ENCODE peak calls at places on chromosomes 4 and X, in six cellular contexts. One of them, this sample, is unnamed.

GRCh38 chrX:46485897-46486296 is 59.3 kb downstream of the ZNF674 start:
- DNase-seq in H1: no peak
- DNase-seq in HepG2: peak; percentile 83
- DNase-seq in K562: no peak
- DNase-seq in GM12878: no peak
- DNase-seq in GM12892: no peak
- DNase-seq in this sample: no peak

GRCh38 chr4:16686195-16686594 is 212.2 kb downstream of the LDB2 start:
- DNase-seq in H1: no peak
- DNase-seq in HepG2: no peak
- DNase-seq in K562: no peak
- DNase-seq in GM12878: no peak
- DNase-seq in GM12892: no peak
- DNase-seq in this sample: no peak

GRCh38 chr4:13399257-13399656 is 84.9 kb downstream of the RAB28 start:
- DNase-seq in H1: no peak
- DNase-seq in HepG2: no peak
- DNase-seq in K562: no peak
- DNase-seq in GM12878: no peak
- DNase-seq in GM12892: no peak
- DNase-seq in this sample: no peak

GRCh38 chr4:8147231-8147970 is 11.2 kb downstream of the ABLIM2 start:
- DNase-seq in H1: no peak
- DNase-seq in HepG2: no peak
- DNase-seq in K562: no peak
- DNase-seq in GM12878: no peak
- DNase-seq in GM12892: no peak
- DNase-seq in this sample: no peak

GRCh38 chrX:38175140-38175539 is 45.5 kb downstream of the SRPX start:
- DNase-seq in H1: peak; percentile 7
- DNase-seq in HepG2: peak; percentile 27
- DNase-seq in K562: peak; percentile 28
- DNase-seq in GM12878: peak; percentile 3
- DNase-seq in GM12892: no peak
- DNase-seq in this sample: no peak

GRCh38 chr4:113109106-113109740 is 59.8 kb downstream of the ANK2 start:
- DNase-seq in H1: no peak
- DNase-seq in HepG2: peak; percentile 46
- DNase-seq in K562: no peak
- DNase-seq in GM12878: no peak
- DNase-seq in GM12892: no peak
- DNase-seq in this sample: no peak

GRCh38 chr4:142402156-142402555 is 443.9 kb downstream of the INPP4B start:
- DNase-seq in H1: no peak
- DNase-seq in HepG2: no peak
- DNase-seq in K562: no peak
- DNase-seq in GM12878: no peak
- DNase-seq in GM12892: no peak
- DNase-seq in this sample: no peak

GRCh38 chr4:15778742-15779231 is 659 bp downstream of the CD38 start:
- DNase-seq in H1: no peak
- DNase-seq in HepG2: no peak
- DNase-seq in K562: no peak
- DNase-seq in GM12878: no peak
- DNase-seq in GM12892: peak; percentile 36
- DNase-seq in this sample: peak; percentile 43

GRCh38 chr4:175394213-175394612 is 417.9 kb downstream of the GPM6A start:
- DNase-seq in H1: no peak
- DNase-seq in HepG2: no peak
- DNase-seq in K562: no peak
- DNase-seq in GM12878: no peak
- DNase-seq in GM12892: no peak
- DNase-seq in this sample: no peak

GRCh38 chr4:65071532-65071931 is 598.8 kb downstream of the EPHA5 start:
- DNase-seq in H1: no peak
- DNase-seq in HepG2: no peak
- DNase-seq in K562: no peak
- DNase-seq in GM12878: no peak
- DNase-seq in GM12892: no peak
- DNase-seq in this sample: no peak

GRCh38 chr4:138086471-138086870 is 155.7 kb downstream of the SLC7A11 start:
- DNase-seq in H1: no peak
- DNase-seq in HepG2: no peak
- DNase-seq in K562: no peak
- DNase-seq in GM12878: no peak
- DNase-seq in GM12892: no peak
- DNase-seq in this sample: no peak

GRCh38 chr4:8391972-8392371 is 48.6 kb downstream of the ACOX3 start:
- DNase-seq in H1: no peak
- DNase-seq in HepG2: no peak
- DNase-seq in K562: no peak
- DNase-seq in GM12878: peak; percentile 60
- DNase-seq in GM12892: peak; percentile 49
- DNase-seq in this sample: peak; percentile 48

GRCh38 chr4:140020457-140021361 is 133.3 kb downstream of the MAML3 start:
- DNase-seq in H1: no peak
- DNase-seq in HepG2: no peak
- DNase-seq in K562: no peak
- DNase-seq in GM12878: no peak
- DNase-seq in GM12892: no peak
- DNase-seq in this sample: no peak

GRCh38 chr4:168097161-168097560 is 4.8 kb downstream of the ANXA10 start:
- DNase-seq in H1: no peak
- DNase-seq in HepG2: no peak
- DNase-seq in K562: no peak
- DNase-seq in GM12878: no peak
- DNase-seq in GM12892: no peak
- DNase-seq in this sample: no peak

GRCh38 chr4:3391422-3391821 is 50.3 kb upstream of the HGFAC start:
- DNase-seq in H1: no peak
- DNase-seq in HepG2: no peak
- DNase-seq in K562: no peak
- DNase-seq in GM12878: no peak
- DNase-seq in GM12892: no peak
- DNase-seq in this sample: no peak

GRCh38 chr4:109708435-109708834 is 5.2 kb upstream of the CASP6 start:
- DNase-seq in H1: no peak
- DNase-seq in HepG2: no peak
- DNase-seq in K562: no peak
- DNase-seq in GM12878: no peak
- DNase-seq in GM12892: no peak
- DNase-seq in this sample: no peak

GRCh38 chr4:109703664-109704351 is 563 bp upstream of the CASP6 start:
- DNase-seq in H1: no peak
- DNase-seq in HepG2: no peak
- DNase-seq in K562: no peak
- DNase-seq in GM12878: peak; percentile 8
- DNase-seq in GM12892: no peak
- DNase-seq in this sample: no peak

GRCh38 chr4:109701566-109702399 is 1.5 kb downstream of the CASP6 start:
- DNase-seq in H1: peak; percentile 7
- DNase-seq in HepG2: peak; percentile 25
- DNase-seq in K562: peak; percentile 24
- DNase-seq in GM12878: no peak
- DNase-seq in GM12892: peak; percentile 17
- DNase-seq in this sample: no peak

GRCh38 chr4:109699553-109700225 is 3.6 kb downstream of the CASP6 start:
- DNase-seq in H1: no peak
- DNase-seq in HepG2: no peak
- DNase-seq in K562: no peak
- DNase-seq in GM12878: no peak
- DNase-seq in GM12892: no peak
- DNase-seq in this sample: no peak

DNA sequence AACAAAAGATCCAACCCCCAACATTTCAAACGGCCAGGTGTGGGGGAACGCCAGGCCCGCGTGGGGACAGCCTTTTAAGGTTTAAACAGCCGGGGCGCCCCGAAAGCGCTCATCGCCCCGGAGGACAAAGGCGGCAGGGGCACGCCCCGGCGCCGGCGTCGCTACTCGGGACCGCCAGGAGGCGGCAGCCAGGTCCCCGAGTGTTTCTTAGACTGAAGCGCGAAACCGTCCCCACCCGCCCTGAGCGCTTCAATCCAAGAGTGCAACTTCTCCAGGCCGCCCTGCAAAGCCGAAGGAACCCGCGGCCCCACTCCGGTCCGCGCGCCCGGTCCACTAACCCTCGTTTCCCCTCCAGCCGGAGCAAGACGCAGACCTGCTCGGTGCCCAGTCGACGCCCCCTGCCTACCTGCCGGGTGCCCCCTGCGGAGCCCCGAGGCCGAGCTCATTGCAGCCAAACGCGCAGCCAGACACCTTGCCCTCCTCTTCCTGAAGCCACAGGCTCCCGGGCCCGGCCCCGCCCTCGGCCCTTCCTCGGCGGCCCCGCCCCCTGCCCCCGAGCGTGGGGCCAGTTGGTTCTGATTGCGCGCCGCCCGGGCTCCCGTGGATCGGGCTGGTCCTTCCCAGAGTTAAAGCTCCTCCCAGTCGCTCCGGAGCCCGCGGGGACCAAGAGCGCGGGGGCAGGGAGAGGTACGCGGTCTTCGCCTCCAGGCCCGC is at the start of gene CASP6:
- DNase-seq in H1: peak; percentile 49
- DNase-seq in HepG2: peak; percentile 36
- DNase-seq in K562: peak; percentile 85
- DNase-seq in GM12878: peak; percentile 41
- DNase-seq in GM12892: peak; percentile 70
- DNase-seq in this sample: peak; percentile 72
- TF ChIP-seq POLR2A in H1: peak; percentile 91
- TF ChIP-seq POLR2A in HepG2: peak; percentile 64
- TF ChIP-seq POLR2A in K562: peak; percentile 81
- TF ChIP-seq POLR2A in GM12878: peak; percentile 73
- TF ChIP-seq POLR2A in GM12892: peak; percentile 56
- TF ChIP-seq POLR2A in this sample: no peak

DNA sequence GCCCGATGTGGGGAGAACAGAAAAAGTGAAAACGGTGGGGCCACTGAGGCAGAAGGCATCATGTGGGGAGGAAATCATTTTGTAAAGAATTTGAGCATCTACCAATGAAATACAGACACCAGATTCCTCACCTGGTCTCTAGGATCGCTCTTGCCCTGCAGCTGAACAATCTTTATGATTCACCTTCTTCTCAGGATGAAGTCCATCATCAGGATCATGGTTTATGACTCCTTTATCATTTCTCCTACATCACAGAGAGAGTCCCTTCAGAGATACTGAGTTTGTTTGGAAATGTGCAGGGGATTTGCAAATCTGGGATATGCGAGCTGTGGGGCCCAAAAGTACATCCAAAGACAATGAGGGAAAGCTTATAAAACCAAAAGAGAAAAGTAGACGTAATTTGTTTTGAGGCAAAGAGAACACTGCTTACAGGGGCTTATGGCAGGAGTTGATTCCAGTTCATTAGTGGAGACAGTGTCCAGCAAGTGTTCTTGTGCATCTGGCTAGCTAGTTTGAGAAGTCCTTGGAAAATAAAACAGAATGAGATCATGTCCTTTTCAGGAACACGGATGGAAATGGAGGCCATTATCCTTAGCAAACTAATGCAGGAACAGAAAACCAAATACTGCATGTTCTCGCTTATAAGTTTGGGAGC is 15.3 kb upstream of the ANXA5 start:
- DNase-seq in H1: no peak
- DNase-seq in HepG2: no peak
- DNase-seq in K562: no peak
- DNase-seq in GM12878: no peak
- DNase-seq in GM12892: no peak
- DNase-seq in this sample: no peak
- TF ChIP-seq POLR2AphosphoS5 in H1: no peak
- TF ChIP-seq POLR2AphosphoS5 in HepG2: no peak
- TF ChIP-seq POLR2AphosphoS5 in K562: no peak
- TF ChIP-seq POLR2AphosphoS5 in GM12878: no peak
- TF ChIP-seq POLR2AphosphoS5 in GM12892: no peak
- TF ChIP-seq POLR2AphosphoS5 in this sample: no peak

GRCh38 chr4:89134775-89135319 is 23.5 kb downstream of the TIGD2 start:
- DNase-seq in H1: no peak
- DNase-seq in HepG2: no peak
- DNase-seq in K562: no peak
- DNase-seq in GM12878: no peak
- DNase-seq in GM12892: no peak
- DNase-seq in this sample: no peak
- TF ChIP-seq TAF1 in H1: no peak
- TF ChIP-seq TAF1 in HepG2: no peak
- TF ChIP-seq TAF1 in K562: no peak
- TF ChIP-seq TAF1 in GM12878: no peak
- TF ChIP-seq TAF1 in GM12892: no peak
- TF ChIP-seq TAF1 in this sample: no peak

GRCh38 chr4:55547461-55547770 is 707 bp upstream of the CLOCK start:
- DNase-seq in H1: no peak
- DNase-seq in HepG2: no peak
- DNase-seq in K562: no peak
- DNase-seq in GM12878: no peak
- DNase-seq in GM12892: no peak
- DNase-seq in this sample: no peak

GRCh38 chr4:55547918-55548317 is 1.2 kb upstream of the CLOCK start:
- DNase-seq in H1: no peak
- DNase-seq in HepG2: no peak
- DNase-seq in K562: no peak
- DNase-seq in GM12878: no peak
- DNase-seq in GM12892: no peak
- DNase-seq in this sample: no peak

GRCh38 chr4:55546633-55547460 is at the start of gene CLOCK:
- DNase-seq in H1: no peak
- DNase-seq in HepG2: peak; percentile 74
- DNase-seq in K562: peak; percentile 90
- DNase-seq in GM12878: no peak
- DNase-seq in GM12892: peak; percentile 76
- DNase-seq in this sample: peak; percentile 74

GRCh38 chr4:55545133-55545532 is 1.6 kb downstream of the CLOCK start:
- DNase-seq in H1: no peak
- DNase-seq in HepG2: peak; percentile 7
- DNase-seq in K562: no peak
- DNase-seq in GM12878: no peak
- DNase-seq in GM12892: no peak
- DNase-seq in this sample: no peak

DNA sequence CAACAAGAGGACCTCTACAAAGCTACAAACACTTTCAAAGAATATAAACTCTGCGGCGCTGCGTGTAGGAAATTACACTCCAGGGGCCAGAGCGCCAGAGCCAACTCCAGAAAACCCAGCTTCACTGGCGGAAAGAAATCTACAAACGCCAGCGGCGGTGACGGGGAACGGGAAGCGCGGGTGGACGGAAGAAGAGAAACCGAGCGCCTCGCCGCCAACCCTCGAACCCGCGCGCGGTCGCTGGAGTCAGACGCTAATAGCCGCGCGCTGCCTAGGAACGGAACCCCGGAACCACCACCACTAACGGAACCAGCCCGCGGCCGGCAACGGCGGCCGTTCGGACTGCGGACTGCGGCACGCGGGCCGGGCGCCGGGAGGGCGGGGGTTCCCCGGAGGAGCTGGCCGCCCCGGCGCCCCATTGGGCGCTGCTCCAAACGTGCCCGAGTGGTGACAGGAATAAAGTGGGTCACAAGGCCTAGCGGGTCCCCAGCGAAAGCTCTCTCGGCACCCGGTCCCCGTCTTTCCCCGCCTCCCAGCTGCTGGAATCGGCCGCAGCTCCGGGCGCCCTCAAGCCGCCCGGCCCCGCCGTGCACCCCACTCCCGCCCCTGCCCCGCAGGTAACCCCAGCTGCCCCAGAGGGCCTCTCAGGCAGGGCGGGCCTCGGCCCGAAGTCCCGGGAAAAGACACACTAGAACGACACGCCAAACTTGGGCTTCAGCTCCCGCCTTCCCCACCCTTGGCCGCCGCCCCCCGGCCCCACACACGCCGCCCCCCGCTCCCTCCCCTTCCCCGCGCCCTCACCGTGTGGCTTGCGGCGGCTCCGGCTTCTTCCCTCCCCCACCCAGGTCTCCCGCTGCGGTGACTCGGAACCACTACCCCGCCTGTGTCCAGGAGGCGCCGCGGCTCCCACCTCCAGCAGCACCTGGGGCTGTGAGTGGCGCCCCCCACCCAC is 752 bp downstream of the CLOCK start:
- DNase-seq in H1: no peak
- DNase-seq in HepG2: peak; percentile 60
- DNase-seq in K562: peak; percentile 75
- DNase-seq in GM12878: no peak
- DNase-seq in GM12892: peak; percentile 44
- DNase-seq in this sample: peak; percentile 41
- TF ChIP-seq POLR2A in H1: peak; percentile 33
- TF ChIP-seq POLR2A in HepG2: peak; percentile 61
- TF ChIP-seq POLR2A in K562: peak; percentile 75
- TF ChIP-seq POLR2A in GM12878: peak; percentile 74
- TF ChIP-seq POLR2A in GM12892: peak; percentile 75
- TF ChIP-seq POLR2A in this sample: peak; percentile 50

This sample was measured in GM12891.